ENCODE peak calls at places on chromosomes 6 and 20, in five cellular contexts. H is transverse colon, C is esophagus muscularis mucosa, T is IMR-90, Y is adrenal gland. E is an unnamed sample.

GRCh38 chr6:31125586-31126363 is 5.5 kb upstream of the CDSN start:
- DNase-seq in C (no peak), H (no peak), T (peak), Y (no peak), E (peak)

GRCh38 chr6:5103250-5103649 is 18.1 kb downstream of the PPP1R3G start:
- DNase-seq in H (no peak), Y (peak), T (peak), C (no peak), E (no peak)

GRCh38 chr6:29679962-29680361 is 990 bp downstream of the ZFP57 start:
- DNase-seq in T (no peak), C (no peak), H (no peak), Y (no peak), E (no peak)

GRCh38 chr6:67606905-67607828 is 1027.9 kb upstream of the ADGRB3 start:
- DNase-seq in Y (no peak), H (no peak), C (no peak), T (peak), E (no peak)

GRCh38 chr6:112576421-112576820 is 229.3 kb downstream of the RFPL4B start:
- DNase-seq in T (no peak), C (no peak), H (no peak), Y (no peak), E (no peak)

GRCh38 chr6:170042086-170042485 is 248.8 kb downstream of the DLL1 start:
- DNase-seq in H (no peak), C (no peak), Y (no peak), T (no peak), E (no peak)

GRCh38 chr6:8904754-8905153 is 469.4 kb upstream of the SLC35B3 start:
- DNase-seq in C (no peak), T (no peak), H (no peak), Y (no peak), E (no peak)

GRCh38 chr6:21666200-21666671 is 72.7 kb downstream of the SOX4 start:
- DNase-seq in T (no peak), Y (no peak), H (peak), C (no peak), E (peak)

GRCh38 chr20:36796868-36797267 is 23.3 kb upstream of the DSN1 start:
- DNase-seq in Y (no peak), H (no peak), T (no peak), C (no peak), E (no peak)

GRCh38 chr6:79864001-79864400 is 83.4 kb downstream of the ELOVL4 start:
- DNase-seq in Y (no peak), H (no peak), C (no peak), T (no peak), E (no peak)

GRCh38 chr6:149139782-149140136 is 177.8 kb upstream of the TAB2 start:
- DNase-seq in C (no peak), Y (no peak), T (no peak), H (no peak), E (no peak)

GRCh38 chr6:149138093-149138492 is 179.4 kb upstream of the TAB2 start:
- DNase-seq in T (no peak), C (no peak), H (no peak), Y (no peak), E (no peak)

GRCh38 chr6:149138699-149139294 is 178.7 kb upstream of the TAB2 start:
- DNase-seq in C (no peak), T (no peak), H (no peak), Y (no peak), E (no peak)

GRCh38 chr6:149140910-149141290 is 176.6 kb upstream of the TAB2 start:
- DNase-seq in C (no peak), H (no peak), T (no peak), Y (no peak), E (no peak)

GRCh38 chr6:149140137-149140909 is 177.2 kb upstream of the TAB2 start:
- DNase-seq in Y (no peak), H (no peak), T (no peak), C (no peak), E (no peak)
- TF ChIP-seq POLR2A in Y (no peak), H (no peak), T (no peak), C (no peak), E (no peak)

DNA sequence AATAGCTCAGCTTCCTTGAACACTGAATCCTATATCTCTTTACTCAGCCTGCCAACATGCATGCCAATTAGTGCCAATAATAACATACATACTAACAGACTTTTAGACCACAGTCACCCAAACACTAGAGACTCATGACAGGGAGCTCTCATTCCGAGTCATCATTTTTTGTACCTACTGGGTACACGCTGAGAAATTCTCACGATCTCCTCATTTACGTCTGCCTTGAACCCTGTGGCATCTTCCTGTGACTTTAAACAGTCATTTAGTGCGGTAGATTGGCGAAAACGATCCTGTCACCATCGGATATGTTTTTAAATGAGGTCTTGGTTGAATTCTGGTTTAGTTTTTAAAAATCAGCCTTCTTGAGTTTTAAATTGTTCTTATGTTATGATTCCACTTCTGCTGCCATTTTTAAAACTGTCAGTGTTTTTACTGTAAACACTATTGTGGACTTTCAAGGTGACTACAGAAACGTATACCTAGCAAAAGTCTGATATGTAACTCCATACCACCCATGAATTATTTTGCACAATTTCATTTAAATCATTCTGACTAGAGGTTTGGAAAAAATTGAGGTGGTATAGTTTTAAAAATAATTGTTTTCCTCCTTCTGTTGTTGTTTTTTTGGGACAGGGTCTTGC is 275.4 kb downstream of the TSHZ2 start:
- DNase-seq in C (no peak), T (no peak), Y (no peak), H (no peak), E (no peak)
- TF ChIP-seq CTCF in C (no peak), T (no peak), Y (no peak), H (no peak), E (no peak)

GRCh38 chr20:1160991-1161390 is 23.8 kb downstream of the TMEM74B start:
- DNase-seq in T (no peak), H (no peak), C (no peak), Y (no peak), E (no peak)
- TF ChIP-seq POLR2A in T (no peak), H (no peak), C (no peak), Y (no peak), E (no peak)

GRCh38 chr20:53097371-53097770 is 125.2 kb downstream of the TSHZ2 start:
- DNase-seq in C (no peak), H (no peak), Y (no peak), T (no peak), E (no peak)

GRCh38 chr20:53088786-53089185 is 116.6 kb downstream of the TSHZ2 start:
- DNase-seq in C (no peak), Y (no peak), H (no peak), T (no peak), E (no peak)

GRCh38 chr20:53089866-53090265 is 117.7 kb downstream of the TSHZ2 start:
- DNase-seq in T (no peak), H (no peak), Y (no peak), C (no peak), E (peak)

GRCh38 chr20:53091789-53092188 is 119.6 kb downstream of the TSHZ2 start:
- DNase-seq in T (no peak), C (no peak), Y (no peak), H (no peak), E (no peak)

GRCh38 chr20:53092772-53093171 is 120.6 kb downstream of the TSHZ2 start:
- DNase-seq in T (no peak), C (no peak), Y (no peak), H (no peak), E (no peak)
- TF ChIP-seq CTCF in T (no peak), C (no peak), Y (no peak), H (no peak), E (no peak)

DNA sequence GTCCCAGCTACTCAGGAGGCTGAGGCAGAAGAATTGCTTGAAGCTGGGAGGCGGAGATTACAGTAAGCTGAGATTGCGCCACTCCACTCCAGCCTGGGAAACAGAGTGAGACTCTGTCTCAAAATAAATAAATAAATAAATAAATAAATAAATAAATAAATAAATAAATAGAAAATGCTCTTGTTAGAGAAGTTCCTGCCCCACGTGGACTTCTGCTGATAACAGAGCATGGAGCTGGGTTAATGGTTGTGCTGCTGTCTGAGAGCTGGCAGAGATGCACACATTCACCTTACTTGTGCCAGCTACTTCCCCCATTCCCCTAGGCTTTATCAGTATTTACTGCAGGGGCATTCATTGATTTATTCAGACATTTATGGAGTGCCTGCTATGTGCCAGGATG is 155.2 kb upstream of the KCNG1 start:
- DNase-seq in H (no peak), Y (no peak), C (no peak), T (no peak), E (no peak)
- TF ChIP-seq POLR2A in H (no peak), Y (no peak), C (no peak), T (no peak), E (no peak)

DNA sequence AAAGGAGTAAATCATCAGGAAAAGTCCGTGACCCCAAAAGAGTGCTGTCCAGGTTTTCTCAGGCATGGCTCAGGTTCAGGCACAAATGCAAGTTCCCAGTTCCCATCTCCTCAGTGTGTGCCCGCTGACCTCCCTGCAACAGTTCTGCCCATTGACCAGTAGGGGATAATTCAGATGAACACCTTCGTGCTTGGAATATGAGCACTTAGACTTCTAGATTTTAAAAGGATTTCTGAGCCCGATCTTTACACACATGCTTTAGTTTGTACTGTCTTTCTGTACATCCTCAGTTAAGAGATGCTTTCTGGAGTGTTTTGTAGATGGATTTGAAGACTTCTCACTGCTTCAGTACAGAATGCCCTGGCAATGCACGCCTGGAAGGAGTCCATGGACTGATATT is 239.7 kb upstream of the PLCB4 start:
- DNase-seq in Y (no peak), H (no peak), C (no peak), T (no peak), E (no peak)
- TF ChIP-seq CTCF in Y (no peak), H (no peak), C (no peak), T (no peak), E (no peak)

GRCh38 chr20:56358600-56359211 is at the start of gene FAM210B:
- DNase-seq in C (no peak), Y (peak), H (peak), T (peak), E (peak)
- TF ChIP-seq POLR2A in C (no peak), Y (peak), H (no peak), T (no peak), E (peak)

DNA sequence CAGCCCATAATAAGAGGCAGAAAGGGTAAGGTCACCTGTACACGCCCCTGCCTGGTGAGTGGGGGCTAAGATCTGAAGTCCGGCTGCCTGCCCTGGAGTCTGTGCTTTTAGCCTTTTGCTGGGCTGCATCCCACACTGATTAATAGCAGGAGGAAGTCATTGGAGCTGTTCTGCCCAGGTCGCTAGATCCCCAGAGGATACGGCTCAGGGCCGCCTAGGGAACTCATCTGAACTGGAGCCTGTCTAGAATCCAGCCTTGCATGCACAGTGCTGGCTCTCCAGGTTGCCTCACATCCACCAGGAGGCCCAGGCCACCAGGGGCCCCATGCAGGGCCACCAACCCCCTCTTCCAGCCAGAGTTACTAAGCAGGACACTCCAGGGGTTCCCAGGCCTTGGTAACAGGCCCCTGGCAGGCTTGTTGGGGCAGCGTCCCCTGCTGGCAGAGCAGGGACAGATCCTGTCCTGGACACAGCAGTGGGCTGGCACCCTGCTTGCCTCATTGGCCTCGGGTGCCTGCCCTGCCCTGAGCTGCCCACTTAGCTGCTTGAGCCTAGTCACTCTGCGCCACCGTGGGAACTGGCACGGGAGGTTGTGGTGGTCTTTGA is 35.3 kb downstream of the EFCAB8 start:
- DNase-seq in T (peak), Y (peak), H (no peak), C (no peak), E (no peak)
- TF ChIP-seq CTCF in T (peak), Y (peak), H (peak), C (no peak), E (peak)

DNA sequence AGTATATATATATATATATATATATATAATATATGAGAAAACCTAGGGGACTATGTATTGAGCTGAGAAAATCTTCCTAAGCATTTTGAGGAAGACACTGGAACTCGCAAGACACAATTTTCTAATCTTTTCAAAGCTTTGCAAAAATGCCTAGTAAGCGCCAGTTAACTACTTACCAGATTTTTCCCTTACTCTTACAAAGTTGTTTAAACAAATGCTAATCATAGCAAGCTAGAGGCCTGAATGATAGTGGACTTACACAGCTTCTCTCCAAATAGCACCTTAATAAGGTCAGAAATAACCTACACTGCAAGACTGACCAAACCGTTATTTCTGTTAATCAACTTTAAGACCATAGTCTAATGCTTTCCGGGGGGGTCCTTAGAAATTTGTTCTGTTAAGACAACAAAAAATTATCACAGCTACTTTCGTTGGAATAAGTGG is 56.1 kb upstream of the HFE start:
- DNase-seq in T (no peak), C (no peak), Y (no peak), H (no peak), E (no peak)
- TF ChIP-seq POLR2A in T (no peak), C (no peak), Y (no peak), H (no peak), E (no peak)

E was measured in heart left ventricle.